ENCODE peak calls at places on chromosome 10, in five cellular contexts. U is lung; Z is activated T-helper 1 cell treated with anti-CD3 and anti-CD28 coated beads, Interleukin-12 subunit alpha, Interleukin-12 subunit beta, Interleukin-2, Interleukin-4 antibody, amounts not matched to agents 30 ng/mL and 10 ng/mL and 1 ng/mL, durations not matched to agents 14 hours and 24 hours and 36 hours; N is GM04503; V is pulmonary artery endothelial cell. B is an unnamed sample.

GRCh38 chr10:106175760-106176377 is 988.6 kb downstream of the SORCS1 start:
- DNase-seq in U (no peak), Z (no peak), N (no peak), V (no peak), B (no peak)

GRCh38 chr10:126907423-126907970 is 2.3 kb downstream of the DOCK1 start:
- DNase-seq in U (no peak), Z (no peak), N (no peak), V (no peak), B (no peak)

GRCh38 chr10:3681642-3682554 is 103.1 kb downstream of the KLF6 start:
- DNase-seq in U (no peak), Z (no peak), N (no peak), V (no peak), B (no peak)

GRCh38 chr10:114754445-114755320 is 66.9 kb upstream of the FHIP2A start:
- DNase-seq in U (no peak), Z (no peak), N (peak; percentile 37), V (no peak), B (no peak)

GRCh38 chr10:44051584-44052385 is 333.1 kb downstream of the CXCL12 start:
- DNase-seq in U (no peak), Z (no peak), N (no peak), V (no peak), B (no peak)

GRCh38 chr10:103678104-103678526 is 177.3 kb downstream of the SH3PXD2A start:
- DNase-seq in U (peak; percentile 70), Z (peak; percentile 86), N (peak; percentile 90), V (no peak), B (peak; percentile 67)

GRCh38 chr10:118853916-118854315 is 99.1 kb upstream of the CACUL1 start:
- DNase-seq in U (no peak), Z (no peak), N (no peak), V (no peak), B (no peak)

GRCh38 chr10:110488944-110489343 is 8.8 kb upstream of the DUSP5 start:
- DNase-seq in U (no peak), Z (no peak), N (no peak), V (no peak), B (no peak)

GRCh38 chr10:26887611-26888215 is 27.0 kb upstream of the ABI1 start:
- DNase-seq in U (no peak), Z (no peak), N (peak; percentile 3), V (no peak), B (no peak)

GRCh38 chr10:76998451-76998850 is 639.2 kb downstream of the KCNMA1 start:
- DNase-seq in U (no peak), Z (no peak), N (no peak), V (no peak), B (no peak)

GRCh38 chr10:87550741-87551140 is 46.0 kb downstream of the MINPP1 start:
- DNase-seq in U (no peak), Z (no peak), N (no peak), V (no peak), B (no peak)

GRCh38 chr10:132990684-132991545 is 48.5 kb upstream of the CFAP46 start:
- DNase-seq in U (no peak), Z (no peak), N (no peak), V (no peak), B (no peak)

GRCh38 chr10:30928742-30929141 is 102.9 kb downstream of the ZNF438 start:
- DNase-seq in U (no peak), Z (no peak), N (no peak), V (no peak), B (no peak)

GRCh38 chr10:87713707-87714106 is 54.0 kb downstream of the PAPSS2 start:
- DNase-seq in U (no peak), Z (no peak), N (no peak), V (no peak), B (no peak)

GRCh38 chr10:110821508-110821907 is 50.2 kb upstream of the PDCD4 start:
- DNase-seq in U (no peak), Z (no peak), N (no peak), V (no peak), B (no peak)

GRCh38 chr10:96509017-96509641 is 4.6 kb downstream of the TLL2 start:
- DNase-seq in U (no peak), Z (no peak), N (peak; percentile 61), V (no peak), B (no peak)

GRCh38 chr10:20455774-20456173 is 441.3 kb downstream of the NEBL start:
- DNase-seq in U (no peak), Z (no peak), N (no peak), V (no peak), B (no peak)